ENCODE peak calls at places on chromosomes 2 and 18, in nine cellular contexts. B is testis, K is A549, V is lower leg skin, N is transverse colon, C is right lobe of liver, L is tibial nerve, Q is body of pancreas, J is HCT116. T is an unnamed sample.

GRCh38 chr2:56015631-56016251 is 92.2 kb upstream of the EFEMP1 start:
- DNase-seq in B (no peak), K (no peak), V (no peak), N (no peak), C (no peak), L (no peak), Q (no peak), J (no peak), T (no peak)

GRCh38 chr2:86275962-86276361 is 61.5 kb downstream of the REEP1 start:
- DNase-seq in B (no peak), K (no peak), V (peak), N (no peak), C (no peak), L (no peak), Q (no peak), J (no peak), T (no peak)

GRCh38 chr2:75222527-75222926 is 23.2 kb upstream of the TACR1 start:
- DNase-seq in B (no peak), K (no peak), V (no peak), N (no peak), C (no peak), L (no peak), Q (no peak), J (no peak), T (no peak)

GRCh38 chr2:18959952-18960717 is 370.8 kb upstream of the NT5C1B start:
- DNase-seq in B (no peak), K (no peak), V (no peak), N (no peak), C (no peak), L (no peak), Q (no peak), J (no peak), T (no peak)

GRCh38 chr2:157789933-157790511 is 86.1 kb downstream of the ACVR1 start:
- DNase-seq in B (no peak), K (no peak), V (no peak), N (peak), C (peak), L (no peak), Q (peak), J (no peak), T (peak)

GRCh38 chr2:57890993-57891688 is 155.5 kb upstream of the VRK2 start:
- DNase-seq in B (no peak), K (no peak), V (no peak), N (peak), C (no peak), L (no peak), Q (no peak), J (no peak), T (no peak)

GRCh38 chr2:151946856-151947523 is 118.8 kb upstream of the ARL5A start:
- DNase-seq in B (peak), K (peak), V (peak), N (peak), C (no peak), L (peak), Q (peak), J (peak), T (no peak)

GRCh38 chr2:12050381-12050780 is 303.9 kb downstream of the LPIN1 start:
- DNase-seq in B (no peak), K (peak), V (no peak), N (no peak), C (no peak), L (no peak), Q (no peak), J (no peak), T (no peak)

GRCh38 chr18:77066101-77066500 is 66.5 kb downstream of the MBP start:
- DNase-seq in B (no peak), K (no peak), V (peak), N (no peak), C (no peak), L (no peak), Q (no peak), J (no peak), T (no peak)

GRCh38 chr2:200308001-200308400 is 1.5 kb downstream of the SPATS2L start:
- DNase-seq in B (no peak), K (no peak), V (no peak), N (no peak), C (no peak), L (no peak), Q (no peak), J (no peak), T (no peak)

GRCh38 chr2:200306969-200307811 is 697 bp downstream of the SPATS2L start:
- DNase-seq in B (peak), K (peak), V (peak), N (peak), C (peak), L (peak), Q (peak), J (no peak), T (peak)

GRCh38 chr2:200306719-200306968 is 151 bp downstream of the SPATS2L start:
- DNase-seq in B (no peak), K (no peak), V (no peak), N (no peak), C (no peak), L (no peak), Q (no peak), J (no peak), T (no peak)

GRCh38 chr2:200308421-200309295 is 2.2 kb downstream of the SPATS2L start:
- DNase-seq in B (no peak), K (no peak), V (no peak), N (no peak), C (no peak), L (no peak), Q (no peak), J (no peak), T (no peak)

DNA sequence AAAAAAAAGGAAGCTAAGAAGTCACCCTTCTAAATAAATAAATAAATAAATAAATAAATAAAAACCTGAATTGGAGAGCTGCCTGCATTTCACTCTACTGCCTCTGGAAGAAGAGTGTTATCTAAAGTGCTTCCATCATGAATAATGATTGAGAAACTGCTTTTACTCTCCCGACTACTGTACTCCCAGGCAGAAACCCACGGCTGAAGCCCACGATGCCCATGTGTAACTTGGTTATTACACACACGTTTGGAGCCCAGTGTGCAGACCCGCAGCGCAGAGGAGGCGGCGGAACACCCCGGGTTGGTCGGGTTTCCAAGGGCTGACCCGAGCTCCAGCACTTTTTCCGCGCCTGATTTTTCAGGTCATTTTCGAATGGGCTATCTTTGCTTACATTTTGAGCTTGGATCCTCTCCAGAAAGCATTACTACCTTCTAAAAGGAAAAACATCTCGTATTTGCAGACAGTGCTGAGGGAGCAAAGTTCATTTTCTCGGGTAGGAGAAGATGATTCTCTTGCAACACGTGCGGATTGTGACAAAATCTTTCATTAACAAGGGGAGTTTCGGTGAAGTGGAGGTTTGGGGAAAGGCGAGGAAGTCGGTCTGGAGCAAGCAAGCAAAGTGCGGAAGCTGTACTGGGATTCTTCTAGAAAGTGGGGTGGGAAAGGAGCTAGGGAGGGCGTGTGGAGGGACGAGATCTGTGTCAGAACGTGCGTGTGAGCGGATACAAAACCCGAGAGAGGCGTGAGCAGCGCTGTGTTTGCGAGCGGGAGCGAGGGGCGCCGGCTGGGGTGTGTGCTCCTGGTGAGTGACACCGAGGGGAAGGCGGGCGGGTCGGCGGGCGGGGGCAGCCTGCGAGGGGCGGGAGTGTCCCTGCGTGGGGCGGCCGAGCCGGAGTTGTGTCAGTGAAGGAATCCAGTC is at the start of gene SPATS2L:
- DNase-seq in B (peak), K (peak), V (peak), N (peak), C (peak), L (peak), Q (peak), J (peak), T (peak)
- TF ChIP-seq POLR2A in B (no peak), K (peak), V (no peak), N (peak), C (peak), L (peak), Q (peak), J (no peak), T (no peak)

DNA sequence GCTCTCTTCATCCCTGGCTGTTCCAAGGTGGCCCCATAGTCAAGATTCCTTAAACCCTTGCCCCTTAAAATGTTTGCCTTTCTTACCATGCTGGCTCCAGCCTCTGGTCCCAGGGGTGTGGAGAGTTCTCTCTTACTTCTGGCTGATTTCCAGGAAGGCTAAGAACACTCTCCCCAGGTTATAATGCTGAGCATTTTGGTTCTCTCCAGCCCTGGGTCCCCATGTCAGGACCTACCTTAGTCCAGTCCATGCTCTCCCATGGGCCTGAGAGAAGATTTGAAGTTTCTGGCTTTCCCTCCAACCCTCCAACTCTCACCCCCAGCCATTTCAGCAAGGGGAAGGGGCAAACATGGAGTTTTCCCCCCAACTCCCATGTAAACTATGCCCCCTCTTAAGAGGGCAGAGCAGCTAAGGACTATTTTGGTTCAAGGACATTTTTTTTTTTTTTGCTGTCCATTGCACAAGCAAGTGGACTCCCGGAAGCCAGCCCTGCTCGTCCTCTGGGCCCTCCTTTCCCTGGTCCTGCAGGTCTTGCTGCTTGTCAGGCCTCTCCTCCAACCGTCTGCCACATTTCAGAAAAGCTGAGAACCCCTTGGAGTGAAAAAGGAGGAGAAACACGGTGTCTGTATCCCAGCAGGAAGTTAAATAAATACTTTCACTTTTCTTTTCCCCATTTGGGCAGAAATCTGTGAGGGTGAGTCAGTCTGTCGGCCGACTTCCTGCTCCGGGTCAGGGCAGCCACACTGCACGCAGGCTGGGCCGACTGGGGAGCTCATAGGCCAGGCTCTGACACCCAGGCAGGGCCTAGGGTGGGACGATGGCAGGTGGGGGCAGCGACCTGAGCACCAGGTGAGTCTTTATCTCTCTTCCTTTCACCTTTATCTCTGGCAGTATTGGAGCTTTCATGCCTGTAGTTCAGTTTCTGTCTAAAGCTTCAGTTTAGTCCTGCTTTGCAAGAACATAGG is at the start of gene SP140L:
- DNase-seq in B (peak), K (peak), V (peak), N (peak), C (peak), L (peak), Q (peak), J (peak), T (peak)
- TF ChIP-seq POLR2A in B (no peak), K (no peak), V (no peak), N (peak), C (peak), L (no peak), Q (no peak), J (no peak), T (no peak)

GRCh38 chr2:233354500-233354924 is 218 bp downstream of the DGKD start:
- DNase-seq in B (no peak), K (no peak), V (no peak), N (no peak), C (no peak), L (no peak), Q (no peak), J (no peak), T (no peak)
- TF ChIP-seq POLR2A in B (no peak), K (peak), V (no peak), N (no peak), C (no peak), L (no peak), Q (no peak), J (peak), T (no peak)

DNA sequence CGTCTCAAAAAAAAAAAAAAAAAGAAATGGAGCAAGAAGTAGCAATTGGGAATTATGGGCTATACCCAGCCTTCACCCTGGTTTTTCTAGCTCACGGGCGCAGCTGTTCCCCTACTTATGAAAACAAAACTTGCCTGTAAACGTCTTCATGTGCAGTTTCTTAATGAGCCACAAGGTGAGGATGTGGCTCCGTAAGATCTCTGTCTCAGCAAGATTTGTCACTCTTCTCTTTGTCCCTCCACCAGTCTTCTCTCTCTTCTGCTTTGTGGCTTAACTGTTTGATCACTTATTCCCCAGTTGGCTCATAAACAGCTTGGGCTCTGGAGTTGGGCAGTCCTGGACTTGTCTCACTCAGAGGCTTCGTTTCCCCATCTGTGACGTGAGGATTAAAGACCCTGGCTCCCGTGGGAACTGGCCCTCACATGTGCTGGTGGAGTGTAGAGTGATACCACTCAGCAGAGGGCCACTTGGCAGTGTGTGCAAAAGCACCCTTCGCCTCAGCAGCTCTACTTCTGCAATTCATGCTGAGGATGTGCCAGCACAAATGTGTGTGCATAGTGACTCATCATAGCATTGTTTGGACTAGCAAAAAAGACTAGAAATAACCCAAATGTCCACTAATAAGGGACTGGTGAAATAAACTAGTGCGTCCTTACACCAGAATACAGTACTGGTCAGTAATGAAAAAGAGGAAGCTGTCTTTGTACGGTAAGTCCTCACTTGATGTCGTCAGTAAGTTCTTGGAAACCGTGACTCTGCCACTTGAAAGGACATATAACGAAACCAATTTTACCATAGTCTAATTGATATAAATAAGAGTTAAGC is 8.7 kb downstream of the CEP68 start:
- DNase-seq in B (peak), K (peak), V (peak), N (peak), C (peak), L (peak), Q (peak), J (no peak), T (peak)
- TF ChIP-seq POLR2A in B (no peak), K (no peak), V (no peak), N (no peak), C (no peak), L (no peak), Q (no peak), J (no peak), T (no peak)

GRCh38 chr2:8677646-8678592 is 3.9 kb upstream of the ID2 start:
- DNase-seq in B (peak), K (no peak), V (peak), N (peak), C (peak), L (no peak), Q (peak), J (peak), T (peak)
- TF ChIP-seq POLR2A in B (no peak), K (peak), V (no peak), N (peak), C (peak), L (no peak), Q (no peak), J (no peak), T (no peak)

DNA sequence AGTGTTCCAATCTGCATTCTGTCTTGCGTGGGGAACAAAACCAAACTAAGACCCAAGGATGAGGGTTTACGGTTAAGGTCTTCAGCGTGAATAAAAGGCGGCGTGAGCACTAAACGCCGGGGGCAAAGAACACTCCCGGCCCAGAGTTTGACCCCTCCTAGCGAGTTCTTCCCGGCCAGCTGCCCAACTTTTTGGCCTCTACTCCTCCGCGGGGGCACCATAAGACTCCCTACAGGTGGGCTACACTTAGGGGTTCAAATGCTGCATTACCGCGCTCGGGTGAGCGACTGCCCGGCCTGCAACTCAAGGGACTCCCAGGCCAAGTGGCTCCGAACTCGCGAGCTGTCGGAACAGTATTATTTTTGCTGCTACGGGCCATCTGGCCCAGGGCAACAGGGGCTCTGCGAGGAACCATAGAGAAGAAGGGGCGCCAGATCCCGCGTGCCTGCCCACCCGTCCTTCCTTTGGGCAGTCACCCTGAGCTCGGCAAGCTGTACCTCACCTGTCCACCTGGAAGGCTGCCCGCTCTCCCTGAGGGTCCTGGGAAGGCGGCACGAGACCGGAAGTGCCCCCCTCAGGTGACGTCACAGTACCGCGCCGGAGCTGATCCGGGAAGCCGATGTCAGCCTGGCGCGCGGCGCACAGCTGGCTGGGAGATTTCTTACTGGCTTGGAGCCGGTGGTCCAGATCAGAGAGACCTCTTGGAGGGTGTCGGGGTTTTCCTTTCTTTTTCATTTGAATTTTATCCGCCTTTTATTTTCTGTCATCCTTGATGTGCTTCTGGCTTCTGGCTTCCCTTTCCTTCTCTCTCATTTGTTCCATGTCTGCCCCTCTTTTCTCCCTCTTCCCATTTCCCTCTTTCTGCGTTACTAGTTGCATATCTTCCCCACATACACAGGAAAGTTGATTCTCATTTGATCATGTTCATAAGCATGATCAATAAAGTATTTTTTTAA is at the start of gene LDAH:
- DNase-seq in B (peak), K (peak), V (peak), N (peak), C (peak), L (peak), Q (peak), J (peak), T (peak)
- TF ChIP-seq POLR2A in B (peak), K (peak), V (no peak), N (peak), C (peak), L (peak), Q (peak), J (peak), T (no peak)

GRCh38 chr2:84970266-84970955 is 550 bp upstream of the KCMF1 start:
- DNase-seq in B (peak), K (no peak), V (peak), N (peak), C (peak), L (peak), Q (peak), J (no peak), T (peak)
- TF ChIP-seq POLR2A in B (no peak), K (peak), V (no peak), N (peak), C (no peak), L (no peak), Q (peak), J (peak), T (no peak)